ENCODE peak calls at places on chromosomes 6 and 20, in eight cellular contexts. W is psoas muscle, V is HFFc6, M is CD14-positive monocyte, J is progenitor cell of endocrine pancreas, G is tibial artery, N is GM13977, B is Peyer's patch. F is an unnamed sample.

GRCh38 chr20:51634257-51634656 is 91.7 kb upstream of the NFATC2 start:
- DNase-seq in W (no peak), V (no peak), M (no peak), J (no peak), G (no peak), N (no peak), B (no peak), F (no peak)

GRCh38 chr6:119322715-119323350 is 26.7 kb downstream of the MAN1A1 start:
- DNase-seq in W (no peak), V (no peak), M (no peak), J (no peak), G (no peak), N (no peak), B (peak; percentile 34), F (peak; percentile 38)

GRCh38 chr6:149334682-149335160 is 17.2 kb downstream of the TAB2 start:
- DNase-seq in W (no peak), V (peak; percentile 73), M (no peak), J (no peak), G (no peak), N (no peak), B (no peak), F (no peak)

GRCh38 chr20:60107621-60108020 is 149.4 kb downstream of the CDH26 start:
- DNase-seq in W (no peak), V (no peak), M (no peak), J (no peak), G (no peak), N (no peak), B (no peak), F (no peak)

GRCh38 chr6:32664827-32665362 is 1.6 kb downstream of the HLA-DQB1 start:
- DNase-seq in W (peak; percentile 32), V (no peak), M (peak; percentile 76), J (no peak), G (no peak), N (no peak), B (no peak), F (peak; percentile 43)

GRCh38 chr6:11230158-11231107 is 2.0 kb downstream of the NEDD9 start:
- DNase-seq in W (no peak), V (peak; percentile 33), M (no peak), J (no peak), G (no peak), N (no peak), B (no peak), F (no peak)

GRCh38 chr20:4297141-4297826 is 281.9 kb upstream of the RNF24 start:
- DNase-seq in W (no peak), V (peak; percentile 82), M (no peak), J (no peak), G (no peak), N (no peak), B (no peak), F (no peak)

GRCh38 chr6:10458287-10458686 is 43.4 kb upstream of the TFAP2A start:
- DNase-seq in W (no peak), V (no peak), M (no peak), J (no peak), G (no peak), N (no peak), B (no peak), F (no peak)

GRCh38 chr6:135233676-135234491 is 52.8 kb downstream of the MYB start:
- DNase-seq in W (no peak), V (no peak), M (no peak), J (no peak), G (no peak), N (no peak), B (no peak), F (no peak)

GRCh38 chr6:121436172-121436965 is 923 bp downstream of the GJA1 start:
- DNase-seq in W (no peak), V (no peak), M (no peak), J (no peak), G (no peak), N (no peak), B (no peak), F (no peak)

GRCh38 chr6:94124333-94124732 is 705.0 kb upstream of the EPHA7 start:
- DNase-seq in W (no peak), V (no peak), M (no peak), J (no peak), G (no peak), N (no peak), B (no peak), F (no peak)

GRCh38 chr6:144305567-144305966 is 20.4 kb downstream of the UTRN start:
- DNase-seq in W (no peak), V (no peak), M (no peak), J (no peak), G (no peak), N (no peak), B (no peak), F (no peak)

GRCh38 chr20:10647471-10647870 is 26.3 kb downstream of the JAG1 start:
- DNase-seq in W (no peak), V (no peak), M (no peak), J (no peak), G (peak; percentile 68), N (no peak), B (no peak), F (no peak)

GRCh38 chr20:62524486-62524885 is 48.7 kb upstream of the GATA5 start:
- DNase-seq in W (no peak), V (no peak), M (no peak), J (no peak), G (no peak), N (no peak), B (no peak), F (no peak)

GRCh38 chr6:25842526-25842925 is 10.7 kb upstream of the SLC17A1 start:
- DNase-seq in W (no peak), V (no peak), M (no peak), J (no peak), G (no peak), N (no peak), B (no peak), F (no peak)

GRCh38 chr6:45613678-45614077 is 235.9 kb upstream of the SUPT3H start:
- DNase-seq in W (peak; percentile 61), V (peak; percentile 41), M (no peak), J (no peak), G (no peak), N (no peak), B (no peak), F (no peak)

GRCh38 chr6:170180671-170181337 is 110.1 kb downstream of the DLL1 start:
- DNase-seq in W (no peak), V (no peak), M (no peak), J (no peak), G (peak; percentile 47), N (no peak), B (no peak), F (peak; percentile 13)

GRCh38 chr6:73675466-73676098 is 20.4 kb upstream of the CD109 start:
- DNase-seq in W (peak; percentile 71), V (peak; percentile 76), M (peak; percentile 83), J (peak; percentile 72), G (peak; percentile 81), N (peak; percentile 61), B (peak; percentile 67), F (peak; percentile 43)

GRCh38 chr6:111559193-111560097 is 46.2 kb downstream of the TRAF3IP2 start:
- DNase-seq in W (no peak), V (no peak), M (no peak), J (no peak), G (peak; percentile 76), N (no peak), B (no peak), F (no peak)

GRCh38 chr20:2052741-2053140 is 48.9 kb upstream of the STK35 start:
- DNase-seq in W (no peak), V (no peak), M (no peak), J (no peak), G (no peak), N (no peak), B (no peak), F (no peak)

GRCh38 chr6:129098061-129098553 is 215.2 kb downstream of the LAMA2 start:
- DNase-seq in W (no peak), V (no peak), M (no peak), J (no peak), G (no peak), N (no peak), B (no peak), F (no peak)

GRCh38 chr6:30683137-30683979 is 3.1 kb downstream of the PPP1R18 start:
- DNase-seq in W (peak; percentile 57), V (no peak), M (no peak), J (no peak), G (no peak), N (peak; percentile 15), B (no peak), F (no peak)

GRCh38 chr20:25227317-25227831 is 20.5 kb upstream of the PYGB start:
- DNase-seq in W (no peak), V (peak; percentile 35), M (no peak), J (no peak), G (peak; percentile 77), N (no peak), B (no peak), F (no peak)

GRCh38 chr6:79078057-79078969 is at the start of gene PHIP:
- DNase-seq in W (peak; percentile 97), V (peak; percentile 98), M (peak; percentile 94), J (peak; percentile 87), G (peak; percentile 97), N (peak; percentile 80), B (peak; percentile 91), F (peak; percentile 88)
- TF ChIP-seq CTCF in W (no peak), V (no peak), M (no peak), J (no peak), G (no peak), N (no peak), B (no peak), F (no peak)

DNA sequence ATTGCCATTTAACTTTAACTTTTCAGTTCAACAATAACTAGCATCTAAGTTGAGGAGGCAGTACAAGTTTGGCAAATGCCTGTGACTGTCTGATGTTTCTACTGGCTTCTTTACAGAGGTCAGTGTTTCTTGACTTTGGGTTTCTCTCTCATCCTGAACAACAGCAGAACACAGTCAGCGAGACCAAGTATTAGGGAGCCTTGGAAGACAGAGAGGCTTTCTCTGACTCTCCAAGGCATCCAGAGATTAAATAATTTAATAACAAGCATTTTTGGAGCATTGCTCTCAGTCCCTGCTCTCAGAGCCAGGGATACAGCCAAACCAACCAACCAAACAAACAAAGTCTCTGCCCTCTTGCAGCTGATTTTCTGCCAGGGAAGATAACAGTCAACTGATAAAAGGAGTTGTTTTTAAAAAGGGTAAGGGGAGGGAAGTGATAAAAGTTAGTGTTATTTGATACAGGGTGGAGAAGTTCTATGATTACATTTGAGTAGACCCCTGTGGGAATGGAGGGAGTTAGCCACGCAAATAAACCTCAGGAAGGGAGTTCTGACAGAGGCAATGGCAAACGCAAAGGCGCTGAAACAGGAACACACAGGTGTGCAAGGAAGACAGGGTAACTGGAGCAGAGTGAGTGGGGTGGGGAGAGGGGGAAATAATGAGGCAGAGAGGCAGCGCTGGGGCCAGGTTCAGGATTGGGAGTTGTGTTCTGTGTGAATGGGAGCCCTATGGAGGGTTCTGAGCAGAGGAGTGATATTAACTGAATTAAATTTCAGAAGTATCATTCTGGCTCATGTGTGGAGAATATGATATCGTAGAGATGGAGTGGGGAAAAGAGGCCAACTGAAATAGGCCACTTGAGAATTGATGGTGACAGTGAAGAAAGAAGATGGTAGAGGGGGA is 55.2 kb downstream of the SEL1L2 start:
- DNase-seq in W (no peak), V (no peak), M (no peak), J (no peak), G (no peak), N (no peak), B (no peak), F (no peak)
- TF ChIP-seq CTCF in W (no peak), V (no peak), M (no peak), J (no peak), G (no peak), N (no peak), B (no peak), F (no peak)

GRCh38 chr6:140816696-140817095 is 1316.0 kb upstream of the GJE1 start:
- DNase-seq in W (no peak), V (no peak), M (no peak), J (no peak), G (no peak), N (no peak), B (no peak), F (no peak)
- TF ChIP-seq CTCF in W (no peak), V (no peak), M (no peak), J (no peak), G (no peak), N (no peak), B (no peak), F (no peak)

GRCh38 chr6:63272397-63272796 is 47.4 kb downstream of the LGSN start:
- DNase-seq in W (no peak), V (peak; percentile 19), M (no peak), J (no peak), G (no peak), N (peak; percentile 47), B (no peak), F (no peak)
- TF ChIP-seq CTCF in W (peak; percentile 12), V (peak; percentile 71), M (no peak), J (peak; percentile 80), G (no peak), N (peak; percentile 48), B (peak; percentile 57), F (no peak)